ENCODE peak calls at places on chromosomes 5 and 9, in five cellular contexts. One of them, this sample, is unnamed.

GRCh38 chr5:80739898-80740297 is 85.1 kb upstream of the DHFR start:
- DNase-seq in A549: no peak
- DNase-seq in neural progenitor cell: no peak
- DNase-seq in HCT116: no peak
- DNase-seq in OCI-LY7: no peak
- DNase-seq in this sample: no peak

GRCh38 chr5:139461698-139462097 is 845 bp downstream of the ECSCR start:
- DNase-seq in OCI-LY7: no peak
- DNase-seq in A549: no peak
- DNase-seq in HCT116: no peak
- DNase-seq in neural progenitor cell: no peak
- DNase-seq in this sample: no peak

GRCh38 chr9:89042984-89043383 is 51.7 kb downstream of the S1PR3 start:
- DNase-seq in OCI-LY7: no peak
- DNase-seq in A549: no peak
- DNase-seq in HCT116: no peak
- DNase-seq in neural progenitor cell: no peak
- DNase-seq in this sample: no peak

GRCh38 chr9:19174127-19174921 is 47.0 kb upstream of the PLIN2 start:
- DNase-seq in OCI-LY7: peak; percentile 81
- DNase-seq in neural progenitor cell: peak; percentile 71
- DNase-seq in A549: peak; percentile 66
- DNase-seq in HCT116: peak; percentile 34
- DNase-seq in this sample: peak; percentile 74

GRCh38 chr9:78676623-78677022 is 379.7 kb downstream of the PSAT1 start:
- DNase-seq in A549: no peak
- DNase-seq in HCT116: no peak
- DNase-seq in neural progenitor cell: no peak
- DNase-seq in OCI-LY7: no peak
- DNase-seq in this sample: no peak

GRCh38 chr9:131800885-131801284 is 61.0 kb upstream of the RAPGEF1 start:
- DNase-seq in OCI-LY7: no peak
- DNase-seq in A549: no peak
- DNase-seq in HCT116: no peak
- DNase-seq in neural progenitor cell: no peak
- DNase-seq in this sample: no peak

GRCh38 chr9:68538200-68538599 is 2.5 kb downstream of the TMEM252 start:
- DNase-seq in neural progenitor cell: no peak
- DNase-seq in HCT116: no peak
- DNase-seq in OCI-LY7: no peak
- DNase-seq in A549: no peak
- DNase-seq in this sample: no peak

GRCh38 chr9:33791117-33791516 is 4.2 kb upstream of the PRSS3 start:
- DNase-seq in OCI-LY7: no peak
- DNase-seq in HCT116: peak; percentile 48
- DNase-seq in neural progenitor cell: no peak
- DNase-seq in A549: no peak
- DNase-seq in this sample: no peak

GRCh38 chr5:157271740-157272271 is 5.9 kb downstream of the CYFIP2 start:
- DNase-seq in neural progenitor cell: no peak
- DNase-seq in HCT116: no peak
- DNase-seq in OCI-LY7: peak; percentile 98
- DNase-seq in A549: no peak
- DNase-seq in this sample: no peak

DNA sequence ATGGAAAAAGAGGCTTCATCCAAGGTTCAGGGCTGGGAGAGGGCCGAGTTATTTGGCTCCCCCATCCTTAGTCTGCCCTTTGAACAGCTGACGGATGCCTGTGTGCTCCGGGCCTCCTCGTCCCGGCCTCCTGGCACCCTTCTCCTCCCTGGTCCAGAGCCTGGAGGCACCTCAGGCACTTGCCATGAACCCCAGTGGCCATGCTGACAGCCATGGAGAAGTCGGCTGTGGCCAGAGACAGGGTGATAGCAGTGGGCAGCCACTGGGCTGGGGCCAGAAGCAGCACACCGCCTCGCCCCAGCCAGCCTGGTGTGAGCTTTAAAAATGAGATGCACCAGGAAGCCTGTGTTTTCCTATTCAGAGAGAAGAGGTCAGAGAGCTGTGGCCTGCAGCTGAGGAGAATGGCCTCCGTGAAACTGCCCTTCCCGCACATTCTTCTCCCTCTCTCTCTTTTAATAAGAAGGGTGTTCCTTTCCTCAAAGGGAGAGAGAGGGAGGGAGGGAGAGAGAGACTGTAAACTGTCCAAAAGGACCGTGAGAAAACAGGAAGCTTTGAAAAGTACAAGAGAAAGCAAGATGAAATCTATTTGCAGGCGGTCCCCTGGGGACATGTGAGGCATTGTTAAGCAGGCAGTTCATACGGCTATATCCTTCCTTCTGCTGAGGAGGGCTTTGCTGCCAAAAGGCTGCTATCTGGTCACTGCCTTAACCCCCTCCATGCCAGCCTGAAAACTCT is 55.3 kb downstream of the ZNF366 start:
- DNase-seq in neural progenitor cell: peak; percentile 20
- DNase-seq in HCT116: no peak
- DNase-seq in A549: peak; percentile 20
- DNase-seq in OCI-LY7: peak; percentile 67
- DNase-seq in this sample: peak; percentile 72
- H3K4me1 ChIP-seq in neural progenitor cell: peaks cover 17% of the 10 kb centered on the region
- H3K4me1 ChIP-seq in HCT116: peaks cover 17% of the 10 kb centered on the region
- H3K4me1 ChIP-seq in A549: peaks cover 26% of the 10 kb centered on the region
- H3K4me1 ChIP-seq in OCI-LY7: peaks cover 9% of the 10 kb centered on the region
- H3K4me1 ChIP-seq in this sample: peaks cover 11% of the 10 kb centered on the region

GRCh38 chr5:134879456-134879855 is 5.3 kb downstream of the TXNDC15 start:
- DNase-seq in OCI-LY7: no peak
- DNase-seq in neural progenitor cell: no peak
- DNase-seq in HCT116: no peak
- DNase-seq in A549: no peak
- DNase-seq in this sample: no peak

GRCh38 chr5:134874831-134875655 is 872 bp downstream of the TXNDC15 start:
- DNase-seq in A549: peak; percentile 51
- DNase-seq in OCI-LY7: peak; percentile 29
- DNase-seq in neural progenitor cell: peak; percentile 40
- DNase-seq in HCT116: no peak
- DNase-seq in this sample: peak; percentile 63

GRCh38 chr5:134878403-134878802 is 4.2 kb downstream of the TXNDC15 start:
- DNase-seq in A549: no peak
- DNase-seq in neural progenitor cell: no peak
- DNase-seq in HCT116: no peak
- DNase-seq in OCI-LY7: no peak
- DNase-seq in this sample: no peak

GRCh38 chr5:134873987-134874830 is at the start of gene TXNDC15:
- DNase-seq in A549: peak; percentile 85
- DNase-seq in OCI-LY7: peak; percentile 88
- DNase-seq in HCT116: peak; percentile 56
- DNase-seq in neural progenitor cell: peak; percentile 96
- DNase-seq in this sample: peak; percentile 80

GRCh38 chr5:134877159-134877558 is 3.0 kb downstream of the TXNDC15 start:
- DNase-seq in A549: no peak
- DNase-seq in OCI-LY7: peak; percentile 24
- DNase-seq in neural progenitor cell: no peak
- DNase-seq in HCT116: no peak
- DNase-seq in this sample: no peak
- H3K4me1 ChIP-seq in A549: peaks cover 10% of the 10 kb centered on the region
- H3K4me1 ChIP-seq in OCI-LY7: peaks cover 38% of the 10 kb centered on the region
- H3K4me1 ChIP-seq in neural progenitor cell: peaks cover 15% of the 10 kb centered on the region
- H3K4me1 ChIP-seq in HCT116: peaks cover 16% of the 10 kb centered on the region
- H3K4me1 ChIP-seq in this sample: peaks cover 18% of the 10 kb centered on the region

DNA sequence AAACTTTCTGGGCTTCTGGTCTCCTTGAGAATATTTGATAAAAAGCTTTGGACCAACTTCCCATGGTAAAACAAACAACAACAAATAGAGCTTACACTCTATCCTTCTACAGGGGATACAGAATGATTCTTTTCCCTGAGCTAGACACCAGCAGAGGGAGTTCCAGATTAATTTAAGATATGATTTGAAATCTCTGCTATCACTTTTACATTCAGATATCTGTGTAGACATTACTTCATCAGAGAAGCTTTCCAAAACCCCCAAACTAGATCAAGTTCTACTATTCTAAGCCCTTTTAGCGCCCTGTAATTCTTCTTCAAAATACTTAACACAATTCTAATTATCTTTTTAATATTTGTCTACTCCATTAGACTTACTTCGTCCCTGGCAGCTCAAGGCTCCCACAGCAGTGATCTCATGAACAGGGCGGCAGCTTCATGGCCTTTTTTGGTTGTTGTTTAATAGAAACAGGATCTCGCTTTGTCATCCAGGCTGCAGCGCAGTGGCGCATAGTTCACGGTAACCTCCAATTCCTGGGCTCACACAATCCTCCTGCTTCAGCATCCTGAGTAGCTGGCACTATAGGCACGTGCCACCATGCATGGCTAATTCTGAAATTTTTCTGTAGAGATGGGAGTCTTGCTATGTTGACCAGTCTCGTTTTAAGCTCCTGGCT is 938 bp upstream of the GALNT12 start:
- DNase-seq in OCI-LY7: peak; percentile 13
- DNase-seq in HCT116: no peak
- DNase-seq in neural progenitor cell: no peak
- DNase-seq in A549: no peak
- DNase-seq in this sample: no peak
- H3K4me1 ChIP-seq in OCI-LY7: peaks cover 7% of the 10 kb centered on the region
- H3K4me1 ChIP-seq in HCT116: peaks cover 52% of the 10 kb centered on the region
- H3K4me1 ChIP-seq in neural progenitor cell: peaks cover 29% of the 10 kb centered on the region
- H3K4me1 ChIP-seq in A549: peaks cover 24% of the 10 kb centered on the region
- H3K4me1 ChIP-seq in this sample: peaks cover 19% of the 10 kb centered on the region

DNA sequence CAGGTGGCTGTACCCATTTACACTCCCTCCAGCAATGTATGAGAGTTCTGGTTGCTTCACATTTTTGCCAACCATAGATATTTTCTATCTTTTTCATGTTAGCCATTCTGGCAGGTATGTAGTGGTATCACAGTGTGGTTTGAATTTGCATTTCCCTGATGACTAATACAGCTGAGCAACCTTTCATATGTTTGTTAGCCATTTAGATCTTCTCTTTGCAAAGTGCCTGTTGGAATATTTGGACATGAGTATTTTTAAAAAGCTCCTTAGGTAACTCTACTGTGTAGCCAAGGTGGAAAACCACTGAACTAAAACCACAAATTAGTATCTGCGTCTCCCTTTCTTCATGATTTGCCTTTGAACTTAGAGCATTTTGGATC is 31.9 kb downstream of the IRF1 start:
- DNase-seq in HCT116: no peak
- DNase-seq in A549: no peak
- DNase-seq in OCI-LY7: no peak
- DNase-seq in neural progenitor cell: no peak
- DNase-seq in this sample: no peak
- H3K4me1 ChIP-seq in HCT116: peaks cover 26% of the 10 kb centered on the region
- H3K4me1 ChIP-seq in A549: peaks cover 31% of the 10 kb centered on the region
- H3K4me1 ChIP-seq in OCI-LY7: peaks cover 79% of the 10 kb centered on the region
- H3K4me1 ChIP-seq in neural progenitor cell: peaks cover 8% of the 10 kb centered on the region
- H3K4me1 ChIP-seq in this sample: peaks cover 4% of the 10 kb centered on the region

This sample was measured in HAP-1.